ENCODE peak calls at places on chromosomes 5 and 9, in four cellular contexts. D is NCI-H1436 treated with DMSO at 0.1 percent for 48 hours, Q is tibial artery, B is AG08396. A is an unnamed sample.

GRCh38 chr5:16792278-16793275 is 143.5 kb downstream of the MYO10 start:
- DNase-seq in D (no peak), Q (no peak), B (no peak), A (no peak)

GRCh38 chr5:177501874-177502678 is 4.7 kb upstream of the PDLIM7 start:
- DNase-seq in D (no peak), Q (no peak), B (no peak), A (no peak)

GRCh38 chr9:96854877-96855273 is 561 bp upstream of the ZNF782 start:
- DNase-seq in D (no peak), Q (no peak), B (no peak), A (no peak)

GRCh38 chr5:150945947-150946346 is 41.2 kb upstream of the ZNF300 start:
- DNase-seq in D (no peak), Q (no peak), B (no peak), A (no peak)

GRCh38 chr5:109413463-109413862 is 3.7 kb upstream of the PJA2 start:
- DNase-seq in D (no peak), Q (no peak), B (peak), A (no peak)

GRCh38 chr5:91281409-91281808 is 101.7 kb downstream of the ARRDC3 start:
- DNase-seq in D (no peak), Q (no peak), B (peak), A (no peak)

GRCh38 chr5:15748266-15748665 is 248.3 kb downstream of the FBXL7 start:
- DNase-seq in D (no peak), Q (no peak), B (no peak), A (no peak)

GRCh38 chr5:147397616-147398015 is 112.3 kb downstream of the DPYSL3 start:
- DNase-seq in D (no peak), Q (no peak), B (no peak), A (no peak)

GRCh38 chr9:18848657-18849056 is 184.4 kb downstream of the SAXO1 start:
- DNase-seq in D (no peak), Q (no peak), B (no peak), A (no peak)

GRCh38 chr9:82247318-82247717 is 258.7 kb downstream of the SPATA31D1 start:
- DNase-seq in D (no peak), Q (peak), B (no peak), A (no peak)

GRCh38 chr5:132104561-132104960 is 31.0 kb downstream of the CSF2 start:
- DNase-seq in D (no peak), Q (no peak), B (peak), A (no peak)

GRCh38 chr5:119315516-119315949 is 40.3 kb upstream of the TNFAIP8 start:
- DNase-seq in D (no peak), Q (no peak), B (no peak), A (no peak)